ENCODE peak calls at places on chromosomes 4 and X, in five cellular contexts. P is GM12878, C is A549, G is HepG2, S is K562. Y is an unnamed sample.

GRCh38 chr4:146095091-146095690 is 80.3 kb upstream of the LSM6 start:
- DNase-seq in P (no peak), G (peak), C (peak), S (peak), Y (peak)

GRCh38 chrX:120566817-120567216 is 6.1 kb upstream of the CUL4B start:
- DNase-seq in C (no peak), P (no peak), S (no peak), G (peak), Y (no peak)

GRCh38 chr4:88660446-88661294 is 37.0 kb downstream of the NAP1L5 start:
- DNase-seq in G (peak), P (no peak), S (no peak), C (peak), Y (no peak)

GRCh38 chr4:2284934-2285664 is 23.2 kb upstream of the MXD4 start:
- DNase-seq in G (no peak), S (no peak), C (no peak), P (no peak), Y (no peak)

GRCh38 chr4:5802565-5802964 is 90.3 kb downstream of the CRMP1 start:
- DNase-seq in G (no peak), P (no peak), C (no peak), S (no peak), Y (no peak)

GRCh38 chr4:57303012-57303751 is 193.0 kb upstream of the IGFBP7 start:
- DNase-seq in G (no peak), S (no peak), P (no peak), C (peak), Y (no peak)

GRCh38 chr4:12555011-12555410 is 929.1 kb downstream of the RAB28 start:
- DNase-seq in G (no peak), S (no peak), P (no peak), C (no peak), Y (no peak)

GRCh38 chr4:85928775-85929585 is 430.9 kb downstream of the MAPK10 start:
- DNase-seq in G (peak), C (peak), S (no peak), P (peak), Y (no peak)

GRCh38 chr4:15521442-15522039 is 51.9 kb downstream of the CC2D2A start:
- DNase-seq in C (no peak), S (no peak), P (no peak), G (no peak), Y (no peak)

GRCh38 chr4:142128529-142128928 is 492.1 kb downstream of the IL15 start:
- DNase-seq in P (no peak), C (no peak), S (no peak), G (no peak), Y (no peak)

GRCh38 chr4:153489856-153490558 is 23.8 kb downstream of the TMEM131L start:
- DNase-seq in C (no peak), S (no peak), G (no peak), P (no peak), Y (no peak)

GRCh38 chr4:21529214-21529613 is 419.4 kb downstream of the KCNIP4 start:
- DNase-seq in G (no peak), C (no peak), S (no peak), P (no peak), Y (no peak)

GRCh38 chr4:100428051-100428450 is 89.8 kb downstream of the EMCN start:
- DNase-seq in C (peak), P (no peak), G (no peak), S (no peak), Y (no peak)

GRCh38 chrX:40148439-40149285 is 50.9 kb upstream of the BCOR start:
- DNase-seq in S (peak), G (no peak), C (no peak), P (no peak), Y (peak)

GRCh38 chr4:7172946-7173345 is 19.4 kb upstream of the SORCS2 start:
- DNase-seq in G (no peak), C (no peak), P (no peak), S (no peak), Y (no peak)

GRCh38 chr4:94406668-94407437 is 44.9 kb upstream of the PDLIM5 start:
- DNase-seq in P (peak), S (peak), C (peak), G (peak), Y (peak)

GRCh38 chrX:41655631-41656030 is 33.1 kb upstream of the GPR34 start:
- DNase-seq in P (no peak), G (no peak), C (peak), S (no peak), Y (no peak)

GRCh38 chr4:55291227-55291629 is 54.8 kb upstream of the SRD5A3 start:
- DNase-seq in G (no peak), S (no peak), C (no peak), P (no peak), Y (no peak)

DNA sequence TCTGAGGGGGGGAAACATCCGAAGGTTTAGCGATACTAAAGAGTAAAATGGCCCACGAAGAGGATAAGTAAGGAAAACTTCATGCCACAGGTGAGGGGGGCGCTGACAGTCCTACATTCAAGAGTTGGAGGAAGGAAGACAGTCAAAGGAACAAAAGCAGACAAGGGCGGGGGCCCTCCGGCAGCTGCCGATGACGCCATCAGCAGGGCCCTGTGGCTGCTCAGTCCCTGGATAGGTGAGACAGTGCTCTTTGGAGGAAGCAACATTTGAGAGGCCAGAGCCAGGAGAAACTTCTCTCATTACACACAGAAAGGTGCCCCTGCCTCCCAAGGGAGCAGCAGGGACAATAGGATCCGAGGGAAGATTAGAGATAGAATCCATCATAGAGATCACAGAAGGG is 41.5 kb downstream of the RAB40AL start:
- DNase-seq in S (no peak), C (no peak), P (no peak), G (no peak), Y (no peak)
- TF ChIP-seq KDM1A in S (no peak), C (no peak), P (no peak), G (no peak), Y (no peak)

GRCh38 chr4:80073362-80074008 is 456 bp upstream of the ANTXR2 start:
- DNase-seq in S (no peak), P (peak), G (no peak), C (no peak), Y (no peak)
- TF ChIP-seq KDM1A in S (no peak), P (no peak), G (no peak), C (no peak), Y (no peak)

DNA sequence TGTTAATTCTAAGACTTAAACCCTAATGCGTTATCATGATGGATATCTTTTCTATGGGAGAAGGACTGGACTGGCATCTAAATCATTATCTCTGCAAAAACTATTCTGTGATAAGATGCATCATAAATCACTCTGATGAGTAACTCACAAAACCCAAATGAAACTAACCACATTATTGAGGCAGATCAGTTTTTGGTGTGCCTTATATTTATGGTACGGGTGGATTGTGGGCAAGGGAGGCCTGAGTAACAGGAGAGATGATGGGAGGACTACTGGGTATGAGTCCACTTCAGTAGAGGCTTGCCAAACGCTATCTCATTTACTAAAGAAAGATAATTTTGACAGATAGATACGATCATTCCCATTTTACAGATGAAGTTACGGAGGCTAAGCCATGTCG is 66.4 kb upstream of the GUCY1A1 start:
- DNase-seq in G (no peak), S (no peak), C (no peak), P (no peak), Y (no peak)
- TF ChIP-seq KDM1A in G (no peak), S (no peak), C (no peak), P (no peak), Y (no peak)

DNA sequence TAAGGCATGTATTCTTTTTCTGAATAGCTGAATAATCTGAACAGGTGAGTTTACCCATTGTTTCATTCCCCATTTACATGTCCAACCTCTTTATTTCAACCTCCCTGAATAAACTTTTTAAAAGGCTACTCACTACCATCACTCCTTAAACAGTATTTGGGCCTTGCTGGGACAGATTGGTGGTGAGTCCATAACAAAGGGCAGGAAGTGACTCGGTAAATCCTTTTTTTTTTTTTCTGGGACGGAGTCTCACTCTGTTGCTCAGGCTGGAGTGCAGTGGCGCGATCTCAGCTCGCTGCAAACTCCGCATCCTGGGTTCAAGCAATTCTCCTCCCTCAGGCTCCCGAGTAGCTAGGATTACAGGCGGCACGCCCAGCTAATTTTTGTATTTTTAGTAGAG is 23.4 kb upstream of the SEC24B start:
- DNase-seq in C (no peak), G (no peak), P (no peak), S (no peak), Y (no peak)
- TF ChIP-seq KDM1A in C (no peak), G (no peak), P (no peak), S (no peak), Y (no peak)

DNA sequence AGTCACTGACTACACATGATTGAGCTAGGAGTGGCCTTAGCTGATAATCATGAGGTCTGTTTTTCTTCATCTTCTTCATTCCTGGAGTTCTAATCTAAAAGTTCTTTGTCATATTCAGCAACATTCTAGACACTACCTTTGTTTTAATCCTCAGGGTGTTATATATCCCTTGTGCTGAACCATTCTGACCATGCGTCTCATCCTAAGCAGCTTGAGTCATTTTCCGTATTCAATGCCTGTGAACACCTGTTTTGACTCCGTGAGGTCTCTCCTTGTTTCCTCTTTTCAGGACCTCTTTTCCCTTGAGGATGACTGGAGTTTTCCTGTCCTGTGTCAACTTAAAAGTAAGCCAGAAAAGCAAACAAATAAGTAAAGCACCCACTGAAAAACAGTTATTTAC is 597.9 kb downstream of the GBA3 start:
- DNase-seq in G (no peak), S (no peak), C (peak), P (no peak), Y (no peak)
- TF ChIP-seq KDM1A in G (no peak), S (no peak), C (no peak), P (no peak), Y (no peak)

DNA sequence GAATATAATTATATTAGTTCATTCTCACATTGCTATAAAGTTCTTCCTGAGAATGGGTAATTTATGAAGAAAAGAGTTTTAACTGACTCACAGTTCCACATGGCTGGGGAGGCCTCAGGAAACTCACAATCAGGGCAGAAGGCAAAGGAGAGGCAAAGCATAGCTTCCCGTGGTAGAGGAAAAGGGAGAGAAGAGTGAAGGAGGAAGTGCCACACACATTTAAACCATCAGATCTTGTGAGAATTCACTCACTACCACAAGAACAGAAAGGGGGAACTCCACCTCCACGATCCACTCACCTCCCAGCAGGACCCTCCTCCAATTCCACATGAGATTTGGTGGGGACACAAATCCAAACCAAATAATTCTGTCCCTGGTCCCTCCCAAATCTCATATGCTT is 773.4 kb upstream of the INTU start:
- DNase-seq in P (no peak), S (no peak), G (no peak), C (no peak), Y (no peak)
- TF ChIP-seq KDM1A in P (no peak), S (no peak), G (no peak), C (no peak), Y (no peak)

GRCh38 chrX:72294497-72294896 is 11.2 kb downstream of the CITED1 start:
- DNase-seq in P (no peak), C (no peak), S (no peak), G (no peak), Y (no peak)
- TF ChIP-seq KDM1A in P (no peak), C (no peak), S (no peak), G (no peak), Y (no peak)

Y was measured in H1.